ENCODE peak calls at places on chromosomes 2 and 18, in ten cellular contexts. U is neural crest cell, P is cardiac fibroblast, M is PC-3, L is BJ, W is osteocyte, T is brain microvascular endothelial cell, S is uterus, N is spleen, Y is Calu3. J is an unnamed sample.

GRCh38 chr2:129565710-129566109 is 413.8 kb upstream of the RAB6C start:
- DNase-seq in U (no peak), P (no peak), M (no peak), L (no peak), W (no peak), T (no peak), S (no peak), N (no peak), Y (no peak), J (no peak)

GRCh38 chr18:45837283-45838070 is 12.0 kb downstream of the SIGLEC15 start:
- DNase-seq in U (peak; percentile 53), P (peak; percentile 62), M (no peak), L (no peak), W (no peak), T (no peak), S (no peak), N (peak; percentile 89), Y (peak; percentile 80), J (no peak)

GRCh38 chr2:188601927-188602326 is 310.3 kb downstream of the GULP1 start:
- DNase-seq in U (no peak), P (peak; percentile 28), M (no peak), L (no peak), W (no peak), T (no peak), S (no peak), N (no peak), Y (no peak), J (no peak)

GRCh38 chr18:13621886-13622619 is 104.3 kb downstream of the FAM210A start:
- DNase-seq in U (no peak), P (no peak), M (peak; percentile 58), L (no peak), W (no peak), T (no peak), S (no peak), N (peak; percentile 67), Y (no peak), J (no peak)

GRCh38 chr2:64858541-64859031 is 130.6 kb upstream of the SLC1A4 start:
- DNase-seq in U (no peak), P (no peak), M (no peak), L (no peak), W (no peak), T (no peak), S (no peak), N (peak; percentile 79), Y (no peak), J (no peak)

GRCh38 chr2:240326246-240326645 is 109.2 kb upstream of the GPC1 start:
- DNase-seq in U (no peak), P (no peak), M (no peak), L (no peak), W (no peak), T (no peak), S (no peak), N (no peak), Y (no peak), J (peak; percentile 48)

GRCh38 chr18:22171839-22172582 is 2.6 kb downstream of the GATA6 start:
- DNase-seq in U (no peak), P (peak; percentile 58), M (no peak), L (no peak), W (no peak), T (no peak), S (peak; percentile 40), N (no peak), Y (no peak), J (no peak)

GRCh38 chr2:226733189-226733858 is 66.3 kb downstream of the IRS1 start:
- DNase-seq in U (no peak), P (peak; percentile 54), M (no peak), L (no peak), W (no peak), T (no peak), S (no peak), N (no peak), Y (no peak), J (no peak)

GRCh38 chr18:37582306-37582705 is 16.7 kb upstream of the CELF4 start:
- DNase-seq in U (no peak), P (no peak), M (no peak), L (no peak), W (no peak), T (no peak), S (no peak), N (no peak), Y (no peak), J (no peak)

GRCh38 chr18:37575646-37576045 is 10.0 kb upstream of the CELF4 start:
- DNase-seq in U (no peak), P (no peak), M (no peak), L (no peak), W (peak; percentile 73), T (no peak), S (no peak), N (no peak), Y (no peak), J (no peak)

GRCh38 chr18:37577051-37577611 is 11.5 kb upstream of the CELF4 start:
- DNase-seq in U (no peak), P (peak; percentile 70), M (no peak), L (no peak), W (peak; percentile 73), T (no peak), S (no peak), N (no peak), Y (no peak), J (no peak)

GRCh38 chr18:37578182-37578678 is 12.6 kb upstream of the CELF4 start:
- DNase-seq in U (no peak), P (no peak), M (no peak), L (no peak), W (no peak), T (no peak), S (no peak), N (no peak), Y (no peak), J (no peak)

DNA sequence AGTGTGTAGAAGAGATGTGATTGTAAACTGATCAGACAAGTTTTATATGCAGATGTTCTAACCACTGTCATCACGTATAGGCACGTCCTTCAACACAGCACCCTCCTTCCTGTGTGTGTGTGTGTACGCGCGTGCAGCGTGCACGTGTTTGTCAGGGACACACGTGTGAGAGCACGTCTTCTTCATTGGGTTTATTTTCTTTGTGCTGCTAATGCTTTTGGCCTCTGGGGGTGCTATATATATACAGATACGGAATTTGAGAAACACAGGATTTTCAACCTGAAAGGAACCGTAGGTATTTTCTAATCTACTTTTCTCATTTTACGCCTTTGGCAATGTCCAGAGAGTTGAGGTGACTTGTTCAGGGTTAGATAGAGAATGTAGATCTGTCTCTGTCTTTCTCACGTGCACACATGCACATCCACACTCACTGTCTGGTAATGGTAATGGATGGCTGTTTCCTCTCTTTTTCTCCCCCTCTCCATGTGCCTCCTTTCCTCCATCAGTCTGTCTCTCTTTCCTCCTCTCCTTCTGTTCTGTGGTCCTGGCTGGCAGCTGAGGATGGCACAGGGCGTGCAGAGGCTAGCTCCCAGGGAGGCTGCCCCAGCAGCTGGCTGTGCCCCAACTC is 13.4 kb upstream of the CELF4 start:
- DNase-seq in U (no peak), P (peak; percentile 58), M (peak; percentile 2), L (no peak), W (no peak), T (peak; percentile 17), S (no peak), N (no peak), Y (peak; percentile 16), J (peak; percentile 45)
- TF ChIP-seq CTCF in U (peak; percentile 68), P (no peak), M (peak; percentile 43), L (peak; percentile 43), W (peak; percentile 41), T (peak; percentile 9), S (no peak), N (peak; percentile 45), Y (peak; percentile 41), J (peak; percentile 77)

GRCh38 chr2:66427219-66427768 is 7.6 kb upstream of the MEIS1 start:
- DNase-seq in U (no peak), P (no peak), M (peak; percentile 71), L (no peak), W (no peak), T (no peak), S (no peak), N (no peak), Y (no peak), J (no peak)

GRCh38 chr2:66426250-66427064 is 8.5 kb upstream of the MEIS1 start:
- DNase-seq in U (no peak), P (no peak), M (no peak), L (no peak), W (no peak), T (no peak), S (no peak), N (peak; percentile 73), Y (no peak), J (no peak)

GRCh38 chr2:66421618-66422017 is 13.3 kb upstream of the MEIS1 start:
- DNase-seq in U (no peak), P (no peak), M (no peak), L (no peak), W (no peak), T (no peak), S (no peak), N (no peak), Y (no peak), J (no peak)

GRCh38 chr2:66418381-66418780 is 16.5 kb upstream of the MEIS1 start:
- DNase-seq in U (no peak), P (no peak), M (no peak), L (no peak), W (no peak), T (no peak), S (no peak), N (no peak), Y (no peak), J (no peak)

GRCh38 chr2:66423391-66423790 is 11.5 kb upstream of the MEIS1 start:
- DNase-seq in U (no peak), P (no peak), M (no peak), L (no peak), W (no peak), T (no peak), S (no peak), N (no peak), Y (no peak), J (no peak)
- TF ChIP-seq CTCF in U (peak; percentile 42), P (no peak), M (no peak), L (no peak), W (no peak), T (no peak), S (no peak), N (no peak), Y (no peak), J (peak; percentile 25)

DNA sequence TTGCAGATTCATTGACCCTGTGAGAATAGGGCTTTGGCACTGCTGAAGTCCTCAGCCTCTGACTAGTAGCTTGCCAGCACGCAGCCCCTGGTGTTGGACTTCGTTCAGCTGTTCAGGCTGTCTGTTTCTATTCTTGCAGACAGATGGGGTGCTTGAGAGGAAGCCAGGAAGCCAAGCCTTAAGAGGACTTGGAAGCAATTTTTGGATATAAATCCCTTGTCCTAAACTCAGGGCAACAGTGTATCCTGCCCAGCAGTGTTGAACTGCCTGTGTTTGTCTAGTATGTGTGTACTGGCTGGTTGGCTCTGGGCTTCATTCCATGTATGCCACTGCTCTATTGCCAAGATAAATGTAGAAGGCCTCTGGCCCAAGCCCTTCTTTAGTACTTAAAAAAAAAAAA is 108.6 kb downstream of the COMMD1 start:
- DNase-seq in U (no peak), P (peak; percentile 94), M (peak; percentile 6), L (peak; percentile 16), W (no peak), T (peak; percentile 55), S (peak; percentile 77), N (no peak), Y (no peak), J (peak; percentile 21)
- TF ChIP-seq CTCF in U (no peak), P (peak; percentile 31), M (no peak), L (peak; percentile 39), W (peak; percentile 51), T (peak; percentile 37), S (peak; percentile 10), N (peak; percentile 20), Y (no peak), J (no peak)

DNA sequence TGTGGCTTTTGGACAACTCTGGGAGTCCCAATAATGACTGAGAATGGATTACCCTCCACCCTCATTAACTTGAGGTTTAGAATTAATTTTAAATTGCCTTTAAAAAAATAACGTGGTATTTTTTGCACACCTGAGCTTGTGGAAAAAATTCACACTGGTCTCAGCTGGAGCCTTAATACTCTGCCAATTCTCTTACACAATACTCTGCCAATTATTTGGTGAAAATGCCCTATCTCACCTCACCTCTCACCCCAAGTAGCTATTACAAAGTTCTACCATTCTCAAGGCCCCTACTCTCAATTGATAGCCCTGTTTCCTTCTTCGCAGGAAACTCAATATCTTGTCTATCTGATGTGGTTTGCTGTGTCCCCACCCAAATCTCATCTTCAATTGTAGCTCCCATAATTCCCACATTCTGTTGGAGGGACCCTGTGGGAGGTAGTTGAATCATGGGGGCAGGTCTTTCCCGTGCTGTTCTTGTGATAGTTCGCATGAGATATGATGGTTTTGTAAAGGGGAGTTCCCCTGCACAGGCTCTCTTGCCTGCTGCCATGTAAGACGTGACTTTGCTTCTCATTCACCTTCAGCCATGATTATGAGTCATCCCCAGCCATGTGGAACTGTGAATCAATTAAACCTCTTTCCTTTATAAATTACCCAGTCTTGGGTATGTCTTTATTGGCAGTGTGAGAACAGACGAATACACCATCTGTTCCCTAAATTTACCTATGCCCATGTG is 27.4 kb upstream of the C2orf69 start:
- DNase-seq in U (no peak), P (no peak), M (no peak), L (no peak), W (no peak), T (no peak), S (no peak), N (no peak), Y (no peak), J (no peak)
- TF ChIP-seq CTCF in U (no peak), P (no peak), M (no peak), L (no peak), W (no peak), T (no peak), S (no peak), N (no peak), Y (no peak), J (no peak)

J was measured in HFFc6.